ENCODE peak calls at places on chromosomes 6 and 20, in nine cellular contexts. One of them, this sample, is unnamed.

GRCh38 chr20:22180244-22180643 is 404.1 kb downstream of the FOXA2 start:
- DNase-seq in RCC 7860: no peak
- DNase-seq in non-pigmented ciliary epithelial cell: no peak
- DNase-seq in cardiac fibroblast: no peak
- DNase-seq in GM12865: no peak
- DNase-seq in stimulated activated CD4-positive, alpha-beta T cell treated with anti-CD3 and anti-CD28 coated beads, Interleukin-12 subunit alpha, Interleukin-12 subunit beta, amount 100 ng/mL, for 48 hours: no peak
- DNase-seq in Right ventricle myocardium superior: no peak
- DNase-seq in T-helper 9 cell: no peak
- DNase-seq in T-helper 2 cell treated with Interferon-gamma antibody and Interleukin-4, amounts not matched to agents 5 μg/mL and 100 μg/mL, for 36 hours: no peak
- DNase-seq in this sample: peak

GRCh38 chr20:61640171-61640570 is 388.1 kb downstream of the CDH4 start:
- DNase-seq in RCC 7860: no peak
- DNase-seq in non-pigmented ciliary epithelial cell: no peak
- DNase-seq in cardiac fibroblast: no peak
- DNase-seq in GM12865: no peak
- DNase-seq in stimulated activated CD4-positive, alpha-beta T cell treated with anti-CD3 and anti-CD28 coated beads, Interleukin-12 subunit alpha, Interleukin-12 subunit beta, amount 100 ng/mL, for 48 hours: no peak
- DNase-seq in Right ventricle myocardium superior: peak
- DNase-seq in T-helper 9 cell: no peak
- DNase-seq in T-helper 2 cell treated with Interferon-gamma antibody and Interleukin-4, amounts not matched to agents 5 μg/mL and 100 μg/mL, for 36 hours: no peak
- DNase-seq in this sample: no peak

GRCh38 chr6:91268941-91269340 is 682.1 kb upstream of the MAP3K7 start:
- DNase-seq in RCC 7860: no peak
- DNase-seq in non-pigmented ciliary epithelial cell: no peak
- DNase-seq in cardiac fibroblast: no peak
- DNase-seq in GM12865: no peak
- DNase-seq in stimulated activated CD4-positive, alpha-beta T cell treated with anti-CD3 and anti-CD28 coated beads, Interleukin-12 subunit alpha, Interleukin-12 subunit beta, amount 100 ng/mL, for 48 hours: no peak
- DNase-seq in Right ventricle myocardium superior: no peak
- DNase-seq in T-helper 9 cell: no peak
- DNase-seq in T-helper 2 cell treated with Interferon-gamma antibody and Interleukin-4, amounts not matched to agents 5 μg/mL and 100 μg/mL, for 36 hours: no peak
- DNase-seq in this sample: no peak

GRCh38 chr20:16922834-16923233 is 174.7 kb downstream of the OTOR start:
- DNase-seq in RCC 7860: no peak
- DNase-seq in non-pigmented ciliary epithelial cell: peak
- DNase-seq in cardiac fibroblast: peak
- DNase-seq in GM12865: no peak
- DNase-seq in stimulated activated CD4-positive, alpha-beta T cell treated with anti-CD3 and anti-CD28 coated beads, Interleukin-12 subunit alpha, Interleukin-12 subunit beta, amount 100 ng/mL, for 48 hours: no peak
- DNase-seq in Right ventricle myocardium superior: no peak
- DNase-seq in T-helper 9 cell: no peak
- DNase-seq in T-helper 2 cell treated with Interferon-gamma antibody and Interleukin-4, amounts not matched to agents 5 μg/mL and 100 μg/mL, for 36 hours: no peak
- DNase-seq in this sample: no peak

GRCh38 chr20:25470045-25470444 is 62.6 kb downstream of the GINS1 start:
- DNase-seq in RCC 7860: no peak
- DNase-seq in non-pigmented ciliary epithelial cell: no peak
- DNase-seq in cardiac fibroblast: peak
- DNase-seq in GM12865: peak
- DNase-seq in stimulated activated CD4-positive, alpha-beta T cell treated with anti-CD3 and anti-CD28 coated beads, Interleukin-12 subunit alpha, Interleukin-12 subunit beta, amount 100 ng/mL, for 48 hours: peak
- DNase-seq in Right ventricle myocardium superior: no peak
- DNase-seq in T-helper 9 cell: no peak
- DNase-seq in T-helper 2 cell treated with Interferon-gamma antibody and Interleukin-4, amounts not matched to agents 5 μg/mL and 100 μg/mL, for 36 hours: peak
- DNase-seq in this sample: peak

GRCh38 chr6:45677381-45677992 is 299.8 kb upstream of the SUPT3H start:
- DNase-seq in RCC 7860: peak
- DNase-seq in non-pigmented ciliary epithelial cell: peak
- DNase-seq in cardiac fibroblast: peak
- DNase-seq in GM12865: peak
- DNase-seq in stimulated activated CD4-positive, alpha-beta T cell treated with anti-CD3 and anti-CD28 coated beads, Interleukin-12 subunit alpha, Interleukin-12 subunit beta, amount 100 ng/mL, for 48 hours: peak
- DNase-seq in Right ventricle myocardium superior: peak
- DNase-seq in T-helper 9 cell: no peak
- DNase-seq in T-helper 2 cell treated with Interferon-gamma antibody and Interleukin-4, amounts not matched to agents 5 μg/mL and 100 μg/mL, for 36 hours: peak
- DNase-seq in this sample: peak

GRCh38 chr6:111551521-111552231 is 54.0 kb downstream of the TRAF3IP2 start:
- DNase-seq in RCC 7860: no peak
- DNase-seq in non-pigmented ciliary epithelial cell: no peak
- DNase-seq in cardiac fibroblast: no peak
- DNase-seq in GM12865: no peak
- DNase-seq in stimulated activated CD4-positive, alpha-beta T cell treated with anti-CD3 and anti-CD28 coated beads, Interleukin-12 subunit alpha, Interleukin-12 subunit beta, amount 100 ng/mL, for 48 hours: no peak
- DNase-seq in Right ventricle myocardium superior: no peak
- DNase-seq in T-helper 9 cell: no peak
- DNase-seq in T-helper 2 cell treated with Interferon-gamma antibody and Interleukin-4, amounts not matched to agents 5 μg/mL and 100 μg/mL, for 36 hours: no peak
- DNase-seq in this sample: no peak

GRCh38 chr20:45258669-45259068 is 4.3 kb upstream of the SLPI start:
- DNase-seq in RCC 7860: no peak
- DNase-seq in non-pigmented ciliary epithelial cell: no peak
- DNase-seq in cardiac fibroblast: no peak
- DNase-seq in GM12865: no peak
- DNase-seq in stimulated activated CD4-positive, alpha-beta T cell treated with anti-CD3 and anti-CD28 coated beads, Interleukin-12 subunit alpha, Interleukin-12 subunit beta, amount 100 ng/mL, for 48 hours: no peak
- DNase-seq in Right ventricle myocardium superior: no peak
- DNase-seq in T-helper 9 cell: no peak
- DNase-seq in T-helper 2 cell treated with Interferon-gamma antibody and Interleukin-4, amounts not matched to agents 5 μg/mL and 100 μg/mL, for 36 hours: no peak
- DNase-seq in this sample: no peak

GRCh38 chr20:21064924-21065323 is 41.2 kb downstream of the LINC00237 start:
- DNase-seq in RCC 7860: no peak
- DNase-seq in non-pigmented ciliary epithelial cell: no peak
- DNase-seq in cardiac fibroblast: no peak
- DNase-seq in GM12865: no peak
- DNase-seq in stimulated activated CD4-positive, alpha-beta T cell treated with anti-CD3 and anti-CD28 coated beads, Interleukin-12 subunit alpha, Interleukin-12 subunit beta, amount 100 ng/mL, for 48 hours: no peak
- DNase-seq in Right ventricle myocardium superior: no peak
- DNase-seq in T-helper 9 cell: no peak
- DNase-seq in T-helper 2 cell treated with Interferon-gamma antibody and Interleukin-4, amounts not matched to agents 5 μg/mL and 100 μg/mL, for 36 hours: no peak
- DNase-seq in this sample: no peak

GRCh38 chr6:98827295-98828159 is 6.8 kb upstream of the POU3F2 start:
- DNase-seq in RCC 7860: no peak
- DNase-seq in non-pigmented ciliary epithelial cell: no peak
- DNase-seq in cardiac fibroblast: no peak
- DNase-seq in GM12865: no peak
- DNase-seq in stimulated activated CD4-positive, alpha-beta T cell treated with anti-CD3 and anti-CD28 coated beads, Interleukin-12 subunit alpha, Interleukin-12 subunit beta, amount 100 ng/mL, for 48 hours: no peak
- DNase-seq in Right ventricle myocardium superior: peak
- DNase-seq in T-helper 9 cell: no peak
- DNase-seq in T-helper 2 cell treated with Interferon-gamma antibody and Interleukin-4, amounts not matched to agents 5 μg/mL and 100 μg/mL, for 36 hours: no peak
- DNase-seq in this sample: no peak

This sample was measured in NAMALWA.